ENCODE peak calls at places on chromosomes 5 and 9, in eight cellular contexts. R, F, B, P, A, S, O and Q are unnamed samples.

GRCh38 chr9:127223266-127223665 is 41.3 kb upstream of the GARNL3 start:
- DNase-seq in R (no peak), F (no peak), B (no peak), P (no peak), A (no peak), S (no peak), O (no peak), Q (no peak)

GRCh38 chr9:106718996-106719395 is 144.0 kb upstream of the ZNF462 start:
- DNase-seq in R (no peak), F (no peak), B (no peak), P (peak; percentile 18), A (no peak), S (no peak), O (no peak), Q (no peak)

GRCh38 chr9:113910036-113910639 is 34.0 kb downstream of the ZNF618 start:
- DNase-seq in R (peak; percentile 32), F (no peak), B (no peak), P (no peak), A (no peak), S (no peak), O (no peak), Q (no peak)

GRCh38 chr5:39175273-39175955 is 43.9 kb downstream of the FYB1 start:
- DNase-seq in R (no peak), F (no peak), B (peak; percentile 71), P (no peak), A (no peak), S (no peak), O (no peak), Q (no peak)

GRCh38 chr9:127300886-127301447 is 36.4 kb downstream of the GARNL3 start:
- DNase-seq in R (no peak), F (no peak), B (no peak), P (no peak), A (no peak), S (no peak), O (peak; percentile 13), Q (no peak)

GRCh38 chr5:10934789-10935355 is 173.8 kb upstream of the DAP start:
- DNase-seq in R (no peak), F (no peak), B (no peak), P (no peak), A (no peak), S (no peak), O (no peak), Q (no peak)

GRCh38 chr5:33650911-33651310 is 210.1 kb downstream of the TARS1 start:
- DNase-seq in R (no peak), F (no peak), B (no peak), P (no peak), A (no peak), S (no peak), O (no peak), Q (no peak)

GRCh38 chr5:150497274-150497988 is 10.5 kb upstream of the NDST1 start:
- DNase-seq in R (peak; percentile 38), F (peak; percentile 83), B (no peak), P (peak; percentile 83), A (no peak), S (peak; percentile 90), O (no peak), Q (no peak)

GRCh38 chr9:132622144-132622543 is 39.7 kb downstream of the BARHL1 start:
- DNase-seq in R (peak; percentile 78), F (peak; percentile 8), B (no peak), P (no peak), A (no peak), S (no peak), O (no peak), Q (no peak)

GRCh38 chr9:128149951-128150593 is 819 bp downstream of the LCN2 start:
- DNase-seq in R (no peak), F (no peak), B (no peak), P (no peak), A (peak; percentile 50), S (no peak), O (peak; percentile 11), Q (no peak)

GRCh38 chr9:129333613-129333960 is 155.5 kb upstream of the IER5L start:
- DNase-seq in R (no peak), F (no peak), B (no peak), P (no peak), A (no peak), S (no peak), O (no peak), Q (no peak)

GRCh38 chr9:134590240-134591081 is 51.1 kb upstream of the COL5A1 start:
- DNase-seq in R (peak; percentile 93), F (no peak), B (no peak), P (no peak), A (peak; percentile 58), S (no peak), O (no peak), Q (no peak)

GRCh38 chr9:19642256-19642655 is 146.6 kb downstream of the SLC24A2 start:
- DNase-seq in R (peak; percentile 34), F (no peak), B (no peak), P (no peak), A (no peak), S (peak; percentile 78), O (no peak), Q (no peak)

GRCh38 chr9:75067894-75068293 is 20.1 kb downstream of the NMRK1 start:
- DNase-seq in R (no peak), F (no peak), B (no peak), P (no peak), A (no peak), S (peak; percentile 28), O (no peak), Q (no peak)

GRCh38 chr9:83996126-83996525 is 15.5 kb downstream of the RMI1 start:
- DNase-seq in R (no peak), F (no peak), B (no peak), P (no peak), A (no peak), S (no peak), O (no peak), Q (no peak)

GRCh38 chr9:76729116-76729515 is 35.1 kb upstream of the PCA3 start:
- DNase-seq in R (peak; percentile 24), F (no peak), B (no peak), P (no peak), A (no peak), S (no peak), O (no peak), Q (no peak)

GRCh38 chr9:79572891-79573696 is 1.3 kb downstream of the TLE4 start:
- DNase-seq in R (peak; percentile 32), F (no peak), B (peak; percentile 38), P (no peak), A (peak; percentile 76), S (peak; percentile 33), O (peak; percentile 10), Q (peak; percentile 65)

GRCh38 chr9:134891713-134892112 is 11.1 kb downstream of the FCN2 start:
- DNase-seq in R (no peak), F (no peak), B (no peak), P (no peak), A (no peak), S (no peak), O (no peak), Q (no peak)

GRCh38 chr5:64947031-64947430 is 178.3 kb downstream of the CWC27 start:
- DNase-seq in R (peak; percentile 82), F (no peak), B (no peak), P (no peak), A (no peak), S (no peak), O (no peak), Q (no peak)

GRCh38 chr9:132592451-132592850 is 10.0 kb downstream of the BARHL1 start:
- DNase-seq in R (no peak), F (no peak), B (no peak), P (no peak), A (no peak), S (no peak), O (no peak), Q (no peak)

GRCh38 chr9:13896047-13896446 is 417.9 kb downstream of the NFIB start:
- DNase-seq in R (no peak), F (no peak), B (no peak), P (no peak), A (no peak), S (no peak), O (no peak), Q (no peak)

GRCh38 chr9:99509900-99510299 is 287.8 kb downstream of the SEC61B start:
- DNase-seq in R (no peak), F (no peak), B (no peak), P (no peak), A (no peak), S (no peak), O (no peak), Q (no peak)